ENCODE peak calls at places on chromosomes 3 and 15, in eight cellular contexts. C is BJ; V is lung; F is CD4-positive, CD25-positive, alpha-beta regulatory T cell; K is NCI-H1436 treated with DMSO at 0.1 percent for 48 hours; M is A549; A is Panc1; U is stimulated activated CD8-positive, alpha-beta memory T cell treated with anti-CD3 and anti-CD28 coated beads, Interleukin-15, amount 100 ng/mL, for 1 hour. T is an unnamed sample.
A peak's percentile ranks its signal among the peaks of the same experiment; 100 is the strongest.

GRCh38 chr3:170232266-170232665 is 10.0 kb downstream of the PRKCI start:
- DNase-seq in A (no peak), K (no peak), V (no peak), F (no peak), U (no peak), M (no peak), C (no peak), T (no peak)

GRCh38 chr3:38142959-38143358 is 4.5 kb downstream of the MYD88 start:
- DNase-seq in F (no peak), K (no peak), M (no peak), V (peak; percentile 7), C (no peak), U (no peak), A (no peak), T (no peak)

GRCh38 chr3:65894679-65895078 is 144.0 kb downstream of the MAGI1 start:
- DNase-seq in F (no peak), U (no peak), K (no peak), C (peak; percentile 41), A (no peak), M (peak; percentile 22), V (no peak), T (no peak)

GRCh38 chr15:71634820-71635219 is 175.5 kb upstream of the NR2E3 start:
- DNase-seq in K (peak; percentile 14), A (no peak), U (no peak), V (no peak), C (no peak), F (no peak), M (no peak), T (no peak)

GRCh38 chr15:70762469-70763119 is 764 bp downstream of the UACA start:
- DNase-seq in V (no peak), U (no peak), F (no peak), M (peak; percentile 61), C (no peak), A (no peak), K (no peak), T (no peak)

GRCh38 chr15:100601628-100602063 is 338 bp downstream of the LINS1 start:
- DNase-seq in U (no peak), M (no peak), C (no peak), F (no peak), A (no peak), K (no peak), V (no peak), T (no peak)

GRCh38 chr3:155404486-155404885 is 111.0 kb upstream of the STRIT1 start:
- DNase-seq in C (no peak), A (no peak), F (no peak), M (no peak), V (no peak), K (no peak), U (no peak), T (no peak)

GRCh38 chr15:50906954-50907865 is 1.3 kb upstream of the AP4E1 start:
- DNase-seq in F (peak; percentile 74), V (no peak), C (no peak), K (no peak), M (peak; percentile 29), U (peak; percentile 50), A (no peak), T (no peak)

GRCh38 chr15:62392411-62392810 is 227.3 kb upstream of the C2CD4B start:
- DNase-seq in U (no peak), K (no peak), F (no peak), M (peak; percentile 5), A (no peak), C (no peak), V (no peak), T (no peak)

GRCh38 chr3:32004111-32004790 is 22.7 kb downstream of the ZNF860 start:
- DNase-seq in M (peak; percentile 20), C (no peak), A (no peak), F (no peak), V (no peak), U (no peak), K (no peak), T (no peak)

GRCh38 chr3:108024146-108024836 is 66.5 kb downstream of the CD47 start:
- DNase-seq in K (no peak), U (no peak), V (no peak), C (no peak), M (no peak), F (no peak), A (no peak), T (no peak)

GRCh38 chr15:25345943-25346342 is 92.9 kb downstream of the UBE3A start:
- DNase-seq in F (no peak), K (no peak), U (no peak), A (no peak), M (no peak), V (no peak), C (no peak), T (no peak)

GRCh38 chr15:77457619-77458265 is 37.1 kb downstream of the HMG20A start:
- DNase-seq in V (no peak), U (no peak), A (no peak), K (no peak), M (no peak), F (no peak), C (no peak), T (no peak)

GRCh38 chr3:36957862-36958686 is 13.2 kb upstream of the TRANK1 start:
- DNase-seq in F (no peak), U (no peak), K (no peak), C (no peak), V (no peak), A (no peak), M (peak; percentile 56), T (no peak)

GRCh38 chr3:129313983-129314756 is 35.5 kb downstream of the HMCES start:
- DNase-seq in U (no peak), F (no peak), C (no peak), M (peak; percentile 30), A (no peak), V (no peak), K (no peak), T (no peak)

GRCh38 chr3:52891615-52892081 is 5.7 kb downstream of the STIMATE start:
- DNase-seq in V (no peak), K (no peak), M (no peak), U (no peak), F (no peak), A (no peak), C (peak; percentile 62), T (no peak)

GRCh38 chr15:69200773-69201745 is 40.6 kb downstream of the GLCE start:
- DNase-seq in U (no peak), C (no peak), M (peak; percentile 11), V (peak; percentile 71), K (no peak), F (no peak), A (no peak), T (no peak)

GRCh38 chr3:183385698-183386590 is 42.5 kb downstream of the MCF2L2 start:
- DNase-seq in F (peak; percentile 32), K (peak; percentile 34), V (peak; percentile 60), M (peak; percentile 60), C (no peak), U (peak; percentile 38), A (peak; percentile 51), T (peak; percentile 53)

GRCh38 chr3:59121346-59122144 is 71.7 kb upstream of the CFAP20DC start:
- DNase-seq in M (no peak), U (no peak), A (no peak), F (no peak), K (no peak), V (no peak), C (no peak), T (no peak)

GRCh38 chr15:88701561-88702095 is 62.8 kb downstream of the ISG20 start:
- DNase-seq in M (peak; percentile 46), C (no peak), U (no peak), K (no peak), F (peak; percentile 9), V (no peak), A (peak; percentile 10), T (peak; percentile 11)

GRCh38 chr3:60431599-60431958 is 819.7 kb downstream of the FHIT start:
- DNase-seq in M (peak; percentile 1), U (no peak), V (no peak), K (no peak), C (no peak), F (no peak), A (no peak), T (no peak)

GRCh38 chr3:31922962-31923361 is 58.1 kb downstream of the OSBPL10 start:
- DNase-seq in A (no peak), K (no peak), F (no peak), U (no peak), V (no peak), M (peak; percentile 20), C (no peak), T (no peak)

GRCh38 chr3:13876451-13876850 is 3.4 kb downstream of the WNT7A start:
- DNase-seq in U (no peak), C (no peak), A (no peak), F (no peak), K (no peak), M (no peak), V (no peak), T (no peak)

GRCh38 chr3:48428863-48429415 is 947 bp downstream of the PLXNB1 start:
- DNase-seq in A (no peak), F (no peak), U (no peak), C (no peak), M (no peak), V (no peak), K (no peak), T (no peak)